ENCODE peak calls at places on chromosomes 5 and 9, in six cellular contexts. P is fibroblast of lung, T is ascending aorta, J is fibroblast of mammary gland, X is heart left ventricle, F is stomach. E is an unnamed sample.

GRCh38 chr5:107455111-107455544 is 215.6 kb downstream of the EFNA5 start:
- DNase-seq in P (peak; percentile 62), T (no peak), J (no peak), X (no peak), F (no peak), E (no peak)

GRCh38 chr9:128084746-128085145 is 16.7 kb downstream of the SLC25A25 start:
- DNase-seq in P (peak; percentile 42), T (no peak), J (peak; percentile 44), X (no peak), F (no peak), E (no peak)

GRCh38 chr9:137318565-137318964 is 16.5 kb upstream of the NRARP start:
- DNase-seq in P (no peak), T (no peak), J (no peak), X (no peak), F (no peak), E (no peak)

GRCh38 chr5:149288437-149288836 is 16.8 kb downstream of the AFAP1L1 start:
- DNase-seq in P (no peak), T (no peak), J (no peak), X (peak; percentile 80), F (no peak), E (no peak)

GRCh38 chr9:84419203-84419602 is 78.6 kb upstream of the SLC28A3 start:
- DNase-seq in P (no peak), T (no peak), J (no peak), X (no peak), F (no peak), E (no peak)

GRCh38 chr5:120528609-120529008 is 64.5 kb downstream of the PRR16 start:
- DNase-seq in P (no peak), T (no peak), J (no peak), X (no peak), F (no peak), E (no peak)

GRCh38 chr5:83177803-83178202 is 100.5 kb downstream of the XRCC4 start:
- DNase-seq in P (no peak), T (no peak), J (no peak), X (no peak), F (no peak), E (no peak)

GRCh38 chr5:61805101-61805500 is 473.0 kb downstream of the ZSWIM6 start:
- DNase-seq in P (peak; percentile 91), T (no peak), J (peak; percentile 57), X (no peak), F (no peak), E (peak; percentile 80)

GRCh38 chr9:94872921-94873511 is 146.5 kb downstream of the AOPEP start:
- DNase-seq in P (peak; percentile 92), T (no peak), J (peak; percentile 54), X (no peak), F (no peak), E (no peak)

GRCh38 chr9:95182854-95183563 is 134.5 kb downstream of the FANCC start:
- DNase-seq in P (no peak), T (no peak), J (no peak), X (no peak), F (no peak), E (no peak)

GRCh38 chr9:133477992-133478850 is 678 bp downstream of the SLC2A6 start:
- DNase-seq in P (peak; percentile 8), T (no peak), J (peak; percentile 18), X (peak; percentile 65), F (no peak), E (no peak)

GRCh38 chr9:130191068-130191748 is 19.0 kb downstream of the NCS1 start:
- DNase-seq in P (no peak), T (no peak), J (no peak), X (no peak), F (no peak), E (no peak)

GRCh38 chr9:121498487-121499176 is 1.0 kb downstream of the GGTA1 start:
- DNase-seq in P (peak; percentile 8), T (no peak), J (peak; percentile 49), X (peak; percentile 53), F (peak; percentile 28), E (no peak)

GRCh38 chr5:10467281-10468198 is 25.9 kb downstream of the ROPN1L start:
- DNase-seq in P (peak; percentile 77), T (no peak), J (peak; percentile 66), X (no peak), F (no peak), E (peak; percentile 64)

GRCh38 chr9:85508616-85509015 is 233.1 kb downstream of the AGTPBP1 start:
- DNase-seq in P (no peak), T (no peak), J (no peak), X (no peak), F (no peak), E (no peak)

GRCh38 chr9:89881431-89881830 is 276.6 kb downstream of the GADD45G start:
- DNase-seq in P (no peak), T (no peak), J (no peak), X (no peak), F (no peak), E (no peak)

GRCh38 chr9:135215571-135216161 is 128.2 kb downstream of the OLFM1 start:
- DNase-seq in P (peak; percentile 20), T (no peak), J (no peak), X (peak; percentile 30), F (peak; percentile 90), E (peak; percentile 3)

GRCh38 chr5:42250-42649 is 49.7 kb upstream of the PLEKHG4B start:
- DNase-seq in P (peak; percentile 6), T (no peak), J (peak; percentile 3), X (no peak), F (no peak), E (no peak)

GRCh38 chr5:180860273-180860886 is 696 bp downstream of the ZFP62 start:
- DNase-seq in P (no peak), T (no peak), J (peak; percentile 44), X (no peak), F (no peak), E (no peak)

GRCh38 chr5:106957336-106957735 is 713.4 kb downstream of the EFNA5 start:
- DNase-seq in P (no peak), T (no peak), J (no peak), X (no peak), F (no peak), E (no peak)

GRCh38 chr5:18553269-18553668 is 919.0 kb downstream of the TAF11L14 start:
- DNase-seq in P (peak; percentile 80), T (no peak), J (peak; percentile 8), X (no peak), F (no peak), E (peak; percentile 87)

GRCh38 chr5:109945723-109946480 is 256.2 kb downstream of the MAN2A1 start:
- DNase-seq in P (no peak), T (no peak), J (no peak), X (no peak), F (no peak), E (no peak)

GRCh38 chr5:159987031-159987674 is 21.8 kb upstream of the TTC1 start:
- DNase-seq in P (peak; percentile 57), T (no peak), J (peak; percentile 53), X (peak; percentile 67), F (peak; percentile 92), E (no peak)
- TF ChIP-seq CTCF in P (peak; percentile 68), T (peak; percentile 92), J (peak; percentile 58), X (peak; percentile 75), F (no peak), E (peak; percentile 80)

GRCh38 chr5:56123531-56124243 is 109.4 kb downstream of the ANKRD55 start:
- DNase-seq in P (peak; percentile 100), T (no peak), J (peak; percentile 99), X (peak; percentile 45), F (peak; percentile 27), E (peak; percentile 94)
- H3K4me3 ChIP-seq in P (no peak overlapping the region), T (no peak overlapping the region), J (no peak overlapping the region), X (no peak overlapping the region), F (no peak overlapping the region), E (no peak overlapping the region)

GRCh38 chr5:169265888-169266287 is 35.1 kb downstream of the SLIT3 start:
- DNase-seq in P (no peak), T (no peak), J (peak; percentile 20), X (no peak), F (no peak), E (no peak)
- TF ChIP-seq CTCF in P (peak; percentile 24), T (no peak), J (peak; percentile 36), X (no peak), F (no peak), E (peak; percentile 33)

DNA sequence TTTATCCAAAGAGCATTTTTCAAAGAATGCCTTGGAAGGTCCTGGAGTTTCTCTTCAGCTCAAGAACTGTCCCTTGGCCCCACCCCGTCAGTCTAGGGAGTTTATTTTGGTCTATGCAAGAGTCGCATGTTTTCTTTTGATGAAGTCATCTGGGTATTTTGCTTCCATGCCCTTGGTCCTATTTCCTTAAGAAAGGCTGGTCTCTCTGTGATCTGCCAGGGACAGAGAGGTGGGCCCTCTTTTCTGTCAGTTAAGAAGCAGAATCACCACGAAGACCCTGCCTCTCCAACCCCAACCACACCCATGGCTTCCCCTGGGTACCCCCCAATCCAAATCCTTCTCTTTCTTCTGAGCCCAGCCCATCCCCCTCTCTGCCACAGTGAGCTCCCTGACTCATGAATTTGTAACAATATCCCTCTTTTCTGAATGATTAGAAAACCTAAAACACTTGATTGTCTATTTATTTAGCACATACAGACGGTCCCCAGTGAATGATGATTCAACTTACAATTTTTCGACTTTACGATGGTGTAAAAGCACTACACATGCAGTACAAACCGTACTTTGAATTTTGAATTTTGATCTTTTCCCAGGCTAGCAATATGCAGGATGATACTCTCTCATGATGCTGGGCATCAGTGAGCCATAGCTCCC is 163.5 kb upstream of the ADRA1B start:
- DNase-seq in P (no peak), T (no peak), J (peak; percentile 53), X (no peak), F (no peak), E (no peak)
- H3K4me3 ChIP-seq in P (no peak overlapping the region), T (no peak overlapping the region), J (no peak overlapping the region), X (no peak overlapping the region), F (no peak overlapping the region), E (no peak overlapping the region)

GRCh38 chr5:145118109-145118508 is 717.0 kb downstream of the PRELID2 start:
- DNase-seq in P (no peak), T (no peak), J (no peak), X (no peak), F (no peak), E (no peak)

GRCh38 chr5:145117285-145117684 is 717.9 kb downstream of the PRELID2 start:
- DNase-seq in P (no peak), T (no peak), J (no peak), X (no peak), F (no peak), E (no peak)
- TF ChIP-seq CTCF in P (no peak), T (no peak), J (no peak), X (no peak), F (no peak), E (no peak)

DNA sequence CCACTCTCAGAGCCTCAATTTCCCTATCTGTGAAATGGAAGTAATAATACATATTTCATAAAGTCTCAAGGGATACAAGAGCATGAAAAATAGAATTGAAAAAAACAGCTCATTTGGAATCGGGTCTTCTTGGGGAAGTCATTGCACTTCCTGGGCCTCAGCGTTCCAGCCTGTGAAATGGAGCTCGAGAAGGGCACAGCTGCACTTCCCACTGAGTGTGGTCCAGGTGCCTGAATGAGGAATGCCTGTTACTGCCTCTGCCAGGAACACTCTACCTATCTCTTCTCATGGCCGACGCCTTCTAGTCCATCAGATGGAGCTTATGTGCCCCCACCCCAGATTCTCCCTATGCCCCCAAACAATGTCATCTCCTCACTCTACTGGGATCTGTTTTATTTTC is 924 bp upstream of the NEURL1B start:
- DNase-seq in P (no peak), T (no peak), J (no peak), X (no peak), F (no peak), E (no peak)
- H3K4me3 ChIP-seq in P (peak overlapping the region; percentile 53), T (no peak overlapping the region), J (no peak overlapping the region), X (peak overlapping the region; percentile 97), F (no peak overlapping the region), E (no peak overlapping the region)